ENCODE peak calls at places on chromosome 19, in five cellular contexts. X, W, F, U and Z are unnamed samples.

GRCh38 chr19:1269478-1270167 is 491 bp downstream of the CIRBP start:
- DNase-seq in X (peak), W (peak), F (no peak), U (peak), Z (no peak)

GRCh38 chr19:900302-901111 is 7.2 kb downstream of the RNU6-9 start:
- DNase-seq in X (no peak), W (no peak), F (no peak), U (no peak), Z (no peak)

GRCh38 chr19:5624154-5624663 is 1.3 kb downstream of the SAFB start:
- DNase-seq in X (peak), W (no peak), F (no peak), U (peak), Z (no peak)

GRCh38 chr19:33690461-33691427 is 69.0 kb downstream of the CHST8 start:
- DNase-seq in X (no peak), W (no peak), F (no peak), U (no peak), Z (no peak)

GRCh38 chr19:4009990-4010807 is 2.7 kb downstream of the PIAS4 start:
- DNase-seq in X (peak), W (no peak), F (no peak), U (no peak), Z (no peak)

GRCh38 chr19:12922959-12923358 is 3.9 kb upstream of the SYCE2 start:
- DNase-seq in X (no peak), W (no peak), F (no peak), U (no peak), Z (no peak)

GRCh38 chr19:532578-533484 is 1.3 kb downstream of the CDC34 start:
- DNase-seq in X (peak), W (no peak), F (no peak), U (peak), Z (no peak)

GRCh38 chr19:1261863-1262686 is 7.1 kb upstream of the CIRBP start:
- DNase-seq in X (peak), W (no peak), F (no peak), U (peak), Z (no peak)

GRCh38 chr19:5085566-5085965 is 116.7 kb downstream of the KDM4B start:
- DNase-seq in X (no peak), W (no peak), F (no peak), U (no peak), Z (no peak)

GRCh38 chr19:1590641-1591397 is 1.8 kb downstream of the MBD3 start:
- DNase-seq in X (peak), W (no peak), F (no peak), U (no peak), Z (no peak)

GRCh38 chr19:30227661-30228112 is 144.5 kb upstream of the ZNF536 start:
- DNase-seq in X (peak), W (no peak), F (no peak), U (peak), Z (no peak)

GRCh38 chr19:38911388-38912004 is 490 bp downstream of the CCER2 start:
- DNase-seq in X (no peak), W (no peak), F (no peak), U (no peak), Z (no peak)

GRCh38 chr19:38506723-38507550 is 73.4 kb downstream of the RYR1 start:
- DNase-seq in X (peak), W (no peak), F (no peak), U (peak), Z (no peak)

GRCh38 chr19:9531933-9532332 is 6.5 kb downstream of the ZNF426 start:
- DNase-seq in X (peak), W (no peak), F (no peak), U (no peak), Z (no peak)

GRCh38 chr19:1592023-1592754 is 476 bp downstream of the MBD3 start:
- DNase-seq in X (peak), W (peak), F (peak), U (peak), Z (peak)

GRCh38 chr19:6220385-6221191 is 59.2 kb downstream of the MLLT1 start:
- DNase-seq in X (peak), W (no peak), F (no peak), U (no peak), Z (no peak)

GRCh38 chr19:17648097-17648660 is 40.0 kb downstream of the UNC13A start:
- DNase-seq in X (no peak), W (no peak), F (no peak), U (no peak), Z (no peak)

GRCh38 chr19:17764348-17764747 is 13.1 kb downstream of the FCHO1 start:
- DNase-seq in X (no peak), W (no peak), F (no peak), U (no peak), Z (no peak)

GRCh38 chr19:52170304-52170703 is 1.1 kb downstream of the ZNF836 start:
- DNase-seq in X (peak), W (no peak), F (no peak), U (no peak), Z (no peak)
- H3K4me3 ChIP-seq in X (peak), W (peak), F (peak), U (peak), Z (peak)

GRCh38 chr19:14367016-14367415 is 14.2 kb upstream of the ADGRE5 start:
- DNase-seq in X (no peak), W (no peak), F (no peak), U (no peak), Z (no peak)
- H3K4me3 ChIP-seq in X (no peak), W (no peak), F (no peak), U (no peak), Z (no peak)

GRCh38 chr19:2663920-2664571 is 38.4 kb downstream of the GNG7 start:
- DNase-seq in X (no peak), W (no peak), F (no peak), U (no peak), Z (no peak)
- H3K4me3 ChIP-seq in X (no peak), W (no peak), F (no peak), U (no peak), Z (no peak)

DNA sequence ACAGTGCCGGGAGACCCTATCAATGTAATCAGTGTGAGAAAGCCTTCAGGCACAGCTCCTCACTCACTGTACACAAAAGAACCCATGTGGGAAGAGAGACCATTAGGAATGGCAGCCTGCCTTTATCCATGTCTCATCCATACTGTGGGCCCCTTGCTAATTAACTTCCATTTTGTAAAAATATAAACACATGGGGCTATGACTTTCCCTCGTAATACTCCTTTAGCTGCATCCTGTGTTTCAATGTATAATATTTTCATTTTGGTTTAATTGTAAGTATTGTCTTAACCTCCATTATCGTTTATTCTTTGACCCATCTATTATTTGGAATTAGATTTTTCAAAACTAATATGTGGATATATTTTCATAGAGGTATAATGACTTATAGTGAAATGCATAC is 29.3 kb downstream of the ZNF333 start:
- DNase-seq in X (no peak), W (no peak), F (no peak), U (no peak), Z (no peak)
- H3K4me3 ChIP-seq in X (peak), W (no peak), F (no peak), U (no peak), Z (no peak)

DNA sequence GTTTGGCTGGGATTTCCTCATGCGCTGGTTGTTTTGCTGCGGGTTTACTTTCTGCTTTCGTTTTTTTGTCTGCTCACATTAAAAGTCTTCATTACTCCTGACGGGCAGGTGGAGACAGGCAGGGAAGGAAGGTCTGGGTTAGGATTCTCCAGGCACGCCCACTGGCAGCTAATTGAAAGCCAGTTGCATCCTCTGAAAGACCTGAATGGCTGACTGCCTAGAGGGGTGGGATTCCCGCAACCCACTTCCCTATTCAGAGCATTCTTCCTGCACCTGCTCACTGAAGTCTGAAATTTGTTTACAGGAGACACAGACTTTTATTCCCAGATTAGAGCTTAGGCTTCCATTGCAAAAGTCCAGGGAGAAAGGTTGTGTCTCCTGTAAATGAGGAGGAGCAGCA is 172.0 kb downstream of the UQCRFS1 start:
- DNase-seq in X (no peak), W (no peak), F (no peak), U (no peak), Z (no peak)
- H3K4me3 ChIP-seq in X (no peak), W (no peak), F (no peak), U (no peak), Z (no peak)